ENCODE peak calls at places on chromosomes 11 and 22, in nine cellular contexts. N is omental fat pad; H is AG04449; L is astrocyte of the hippocampus; J is stimulated activated naive CD4-positive, alpha-beta T cell; E is stimulated activated CD4-positive, alpha-beta T cell treated with anti-CD3 and anti-CD28 coated beads, Interleukin-4, amount 100 ng/mL, for 48 hours; G is stimulated activated CD8-positive, alpha-beta memory T cell treated with anti-CD3 and anti-CD28 coated beads, Interleukin-2, amount 100 ng/mL, for 48 hours; F is KG1; W is GOT3. R is an unnamed sample.

GRCh38 chr11:44366741-44367140 is 56.8 kb upstream of the ALX4 start:
- DNase-seq in N (no peak), H (no peak), L (no peak), F (no peak), J (no peak), W (no peak), G (no peak), E (no peak), R (no peak)

GRCh38 chr11:111162306-111162705 is 83.2 kb upstream of the POU2AF2 start:
- DNase-seq in L (peak), G (no peak), W (no peak), J (no peak), H (no peak), E (no peak), F (no peak), N (no peak), R (no peak)

GRCh38 chr11:134036484-134037092 is 32.3 kb upstream of the JAM3 start:
- DNase-seq in H (no peak), N (no peak), J (no peak), W (no peak), F (no peak), L (peak), E (no peak), G (no peak), R (no peak)

GRCh38 chr11:128884703-128885338 is 6.3 kb upstream of the KCNJ5 start:
- DNase-seq in F (peak), W (no peak), H (no peak), E (no peak), J (peak), G (peak), N (no peak), L (peak), R (peak)

GRCh38 chr11:30504468-30504867 is 81.7 kb downstream of the MPPED2 start:
- DNase-seq in F (no peak), W (no peak), E (no peak), L (no peak), J (no peak), H (no peak), G (no peak), N (no peak), R (no peak)

GRCh38 chr11:10305964-10306918 is 1.4 kb downstream of the ADM start:
- DNase-seq in N (no peak), G (no peak), L (peak), W (no peak), H (no peak), E (no peak), J (no peak), F (no peak), R (no peak)

GRCh38 chr11:18669211-18669593 is 29.4 kb upstream of the TMEM86A start:
- DNase-seq in J (no peak), W (no peak), H (no peak), G (no peak), E (no peak), F (no peak), L (no peak), N (no peak), R (no peak)

GRCh38 chr11:130103296-130103814 is 33.7 kb downstream of the APLP2 start:
- DNase-seq in F (no peak), N (no peak), E (no peak), W (no peak), H (peak), J (no peak), G (no peak), L (peak), R (peak)

GRCh38 chr22:42754658-42755057 is 34.0 kb upstream of the A4GALT start:
- DNase-seq in J (no peak), G (no peak), W (no peak), E (no peak), F (no peak), L (peak), N (no peak), H (no peak), R (no peak)

GRCh38 chr11:65414776-65415498 is 7.7 kb upstream of the NEAT1 start:
- DNase-seq in L (no peak), F (no peak), E (no peak), N (no peak), G (no peak), W (no peak), H (no peak), J (no peak), R (no peak)

GRCh38 chr11:15884131-15884530 is 472.2 kb downstream of the SOX6 start:
- DNase-seq in L (peak), H (no peak), W (no peak), G (no peak), N (no peak), E (no peak), F (no peak), J (no peak), R (no peak)

GRCh38 chr11:20050048-20050447 is 110.2 kb downstream of the DBX1 start:
- DNase-seq in F (no peak), H (no peak), N (no peak), E (no peak), L (no peak), W (no peak), J (no peak), G (no peak), R (no peak)

GRCh38 chr22:17802822-17803221 is 28.6 kb upstream of the BID start:
- DNase-seq in H (no peak), F (no peak), W (no peak), E (no peak), L (no peak), G (no peak), J (no peak), N (no peak), R (no peak)

GRCh38 chr11:118135796-118136165 is 16.8 kb downstream of the SCN4B start:
- DNase-seq in L (no peak), H (no peak), E (no peak), F (no peak), G (no peak), J (no peak), W (no peak), N (no peak), R (no peak)

GRCh38 chr11:68314203-68314885 is 2.0 kb downstream of the LRP5 start:
- DNase-seq in G (no peak), W (no peak), L (no peak), H (no peak), E (no peak), F (no peak), J (no peak), N (no peak), R (no peak)

GRCh38 chr22:38649841-38650522 is 6.2 kb downstream of the FAM227A start:
- DNase-seq in G (no peak), W (no peak), E (no peak), F (no peak), L (no peak), J (no peak), H (no peak), N (no peak), R (no peak)

GRCh38 chr11:59273008-59273841 is 60.5 kb upstream of the MPEG1 start:
- DNase-seq in F (peak), J (no peak), G (no peak), L (no peak), N (no peak), H (no peak), W (no peak), E (no peak), R (no peak)

GRCh38 chr11:20131744-20132666 is 28.3 kb downstream of the DBX1 start:
- DNase-seq in G (peak), J (no peak), E (peak), N (no peak), H (no peak), F (peak), L (peak), W (no peak), R (peak)

GRCh38 chr22:41197808-41198585 is 7.1 kb upstream of the L3MBTL2 start:
- DNase-seq in E (peak), G (peak), J (peak), F (peak), W (no peak), N (no peak), L (peak), H (no peak), R (no peak)

GRCh38 chr22:40323681-40324083 is 22.6 kb upstream of the ADSL start:
- DNase-seq in E (no peak), N (no peak), J (no peak), W (no peak), F (no peak), L (no peak), H (no peak), G (no peak), R (no peak)

GRCh38 chr11:279966-280761 is 2.0 kb downstream of the NLRP6 start:
- DNase-seq in J (no peak), N (no peak), W (no peak), L (peak), H (no peak), F (no peak), E (no peak), G (no peak), R (no peak)

GRCh38 chr11:65429724-65430405 is 7.3 kb downstream of the NEAT1 start:
- DNase-seq in W (no peak), F (peak), G (no peak), E (no peak), H (no peak), L (peak), N (no peak), J (no peak), R (no peak)

GRCh38 chr11:115965754-115966504 is 461.7 kb upstream of the CADM1 start:
- DNase-seq in H (no peak), E (no peak), G (no peak), J (no peak), N (no peak), F (no peak), W (no peak), L (peak), R (no peak)

GRCh38 chr22:35995772-35996171 is 32.9 kb downstream of the RBFOX2 start:
- DNase-seq in N (no peak), H (peak), J (no peak), L (peak), G (no peak), W (peak), E (no peak), F (no peak), R (no peak)

GRCh38 chr11:8801121-8801520 is 109.9 kb upstream of the AKIP1 start:
- DNase-seq in N (no peak), J (no peak), W (no peak), H (no peak), E (no peak), F (no peak), L (no peak), G (no peak), R (no peak)